ENCODE peak calls at places on chromosomes 16 and 17, in four cellular contexts. L, V, P and D are unnamed samples.

GRCh38 chr17:79082311-79083190 is 7.9 kb downstream of the ENGASE start:
- DNase-seq in V (peak; percentile 64), P (peak; percentile 62), L (peak; percentile 37), D (peak; percentile 38)

GRCh38 chr17:40615989-40616476 is 31.6 kb downstream of the SMARCE1 start:
- DNase-seq in L (no peak), P (no peak), V (no peak), D (no peak)

GRCh38 chr16:57452021-57452420 is 4.7 kb downstream of the COQ9 start:
- DNase-seq in P (no peak), V (no peak), L (no peak), D (no peak)

GRCh38 chr16:15770512-15770911 is 86.3 kb downstream of the MYH11 start:
- DNase-seq in P (no peak), L (no peak), V (no peak), D (no peak)

GRCh38 chr17:42554250-42555121 is 1.8 kb downstream of the HSD17B1 start:
- DNase-seq in V (peak; percentile 81), L (peak; percentile 88), P (peak; percentile 86), D (peak; percentile 71)

GRCh38 chr16:30984669-30985400 is at the start of gene HSD3B7:
- DNase-seq in V (peak; percentile 96), L (peak; percentile 80), P (peak; percentile 90), D (peak; percentile 76)

GRCh38 chr16:81558444-81559175 is 114.0 kb downstream of the CMIP start:
- DNase-seq in V (no peak), L (no peak), P (no peak), D (no peak)

GRCh38 chr16:27625050-27625697 is 75.2 kb downstream of the KATNIP start:
- DNase-seq in P (no peak), L (no peak), V (no peak), D (no peak)

GRCh38 chr16:24005577-24005976 is 169.8 kb downstream of the PRKCB start:
- DNase-seq in V (no peak), L (no peak), P (peak; percentile 58), D (no peak)

GRCh38 chr16:85401370-85401916 is 211.7 kb upstream of the GSE1 start:
- DNase-seq in V (no peak), L (peak; percentile 5), P (no peak), D (peak; percentile 9)

GRCh38 chr17:27983853-27984252 is 58.6 kb upstream of the NLK start:
- DNase-seq in P (no peak), L (no peak), V (no peak), D (no peak)

DNA sequence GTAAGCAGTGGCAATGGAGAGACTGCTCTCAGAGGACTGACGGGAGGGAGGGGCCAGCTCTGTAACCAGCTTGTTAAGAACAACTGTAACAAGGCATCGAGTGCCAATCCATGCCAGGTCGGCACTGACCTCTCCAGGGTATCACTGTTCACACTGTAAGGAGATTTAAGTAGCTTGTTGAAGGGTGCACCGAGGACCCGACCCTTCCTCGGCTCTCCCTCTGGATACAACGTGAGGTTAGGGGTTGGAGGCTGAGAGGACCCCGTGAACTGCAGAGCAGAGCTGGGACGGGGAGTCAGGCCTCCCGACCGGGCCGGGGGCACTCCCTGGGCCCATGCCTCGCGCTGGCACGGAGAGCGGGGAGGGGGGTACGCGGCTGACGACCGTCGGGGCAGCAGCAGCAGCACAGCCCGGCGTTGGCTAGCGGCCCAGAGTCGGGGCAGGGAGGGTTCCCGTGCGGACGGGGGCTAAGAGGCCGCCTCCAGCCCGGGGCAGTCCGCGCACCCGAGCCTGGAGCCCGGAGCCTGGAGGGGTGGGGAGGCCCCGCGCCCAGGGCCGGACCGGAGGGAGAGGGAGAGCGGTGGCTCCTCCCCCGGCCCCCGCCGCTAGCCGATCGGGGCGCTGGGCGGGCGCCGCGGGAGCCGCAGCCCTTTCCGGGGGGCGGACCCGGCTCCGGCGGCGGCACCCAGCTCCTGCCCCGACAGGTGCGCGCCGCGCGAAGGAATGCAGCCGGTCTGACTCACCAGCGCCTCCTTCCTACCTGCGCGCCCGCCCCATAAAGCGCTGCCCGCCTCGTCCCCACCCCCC is at the start of gene ITGB4:
- DNase-seq in V (no peak), P (peak; percentile 77), L (peak; percentile 58), D (peak; percentile 54)
- TF ChIP-seq CTCF in V (no peak), P (no peak), L (no peak), D (no peak)

GRCh38 chr16:72195609-72196008 is 23.7 kb upstream of the PMFBP1 start:
- DNase-seq in V (peak; percentile 14), L (no peak), P (no peak), D (no peak)
- TF ChIP-seq CTCF in V (peak; percentile 48), L (no peak), P (no peak), D (no peak)

GRCh38 chr16:21614896-21615295 is 15.5 kb downstream of the METTL9 start:
- DNase-seq in V (no peak), P (no peak), L (no peak), D (no peak)
- TF ChIP-seq CTCF in V (no peak), P (no peak), L (no peak), D (no peak)

DNA sequence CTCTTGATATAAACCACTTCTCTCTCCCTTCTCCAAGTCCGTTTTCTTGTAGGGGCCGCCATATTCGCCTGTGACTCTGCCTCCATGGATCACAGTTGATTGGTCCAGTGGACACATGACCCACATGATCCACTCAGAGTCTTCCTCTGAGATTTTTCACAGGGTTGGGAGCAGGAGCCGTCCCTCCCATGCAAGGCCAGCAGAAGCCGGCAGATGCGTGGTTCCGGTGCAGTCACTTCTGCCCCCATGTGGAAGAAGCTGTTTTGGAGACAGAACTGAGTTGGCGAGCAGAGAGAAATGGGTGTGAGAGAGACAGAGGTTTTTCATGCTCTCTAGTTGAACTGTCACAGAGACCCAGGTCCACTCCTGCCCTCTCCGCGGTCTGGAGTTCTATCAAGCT is 83.3 kb downstream of the C16orf95 start:
- DNase-seq in V (no peak), L (no peak), P (no peak), D (no peak)
- TF ChIP-seq CTCF in V (no peak), L (no peak), P (no peak), D (no peak)

GRCh38 chr17:37538991-37539659 is 49.4 kb downstream of the DUSP14 start:
- DNase-seq in V (no peak), P (no peak), L (no peak), D (no peak)
- TF ChIP-seq CTCF in V (no peak), P (no peak), L (no peak), D (no peak)

GRCh38 chr16:17921357-17921978 is 415.1 kb downstream of the NPIPA8 start:
- DNase-seq in L (peak; percentile 21), P (peak; percentile 58), V (peak; percentile 11), D (peak; percentile 20)
- TF ChIP-seq CTCF in L (no peak), P (peak; percentile 26), V (peak; percentile 60), D (peak; percentile 43)

DNA sequence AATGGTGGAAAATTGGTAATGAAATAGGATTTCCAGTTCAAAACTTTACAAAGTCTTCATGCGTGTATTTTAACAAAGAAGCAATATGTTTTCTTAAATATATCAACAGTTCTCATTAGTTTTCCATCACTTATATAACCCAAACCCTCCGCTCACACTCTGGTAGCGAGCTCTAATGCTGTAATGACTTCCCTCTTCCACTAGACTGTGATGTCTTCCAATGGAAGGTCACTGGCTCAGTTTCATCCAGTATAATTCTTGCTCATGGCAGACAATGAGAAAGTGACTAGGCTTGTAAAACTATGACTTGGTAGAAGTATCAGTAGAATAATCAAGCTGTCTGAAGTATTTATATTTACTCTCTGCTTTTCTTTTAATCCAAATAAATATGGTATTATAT is 32.8 kb downstream of the NETO2 start:
- DNase-seq in L (no peak), P (no peak), V (no peak), D (no peak)
- TF ChIP-seq CTCF in L (no peak), P (no peak), V (no peak), D (no peak)